ENCODE peak calls at places on chromosomes 4 and X, in eight cellular contexts. One of them, this sample, is unnamed.

GRCh38 chrX:71992711-71993110 is 82.1 kb downstream of the NHSL2 start:
- DNase-seq in tibial nerve: no peak
- DNase-seq in psoas muscle: no peak
- DNase-seq in tibial artery: no peak
- DNase-seq in heart right ventricle: no peak
- DNase-seq in MG63: no peak
- DNase-seq in Karpas-422: no peak
- DNase-seq in IMR-90: no peak
- DNase-seq in this sample: peak; percentile 14

GRCh38 chr4:81375745-81376144 is 96.0 kb downstream of the RASGEF1B start:
- DNase-seq in tibial nerve: no peak
- DNase-seq in IMR-90: no peak
- DNase-seq in tibial artery: no peak
- DNase-seq in Karpas-422: no peak
- DNase-seq in heart right ventricle: no peak
- DNase-seq in MG63: no peak
- DNase-seq in psoas muscle: no peak
- DNase-seq in this sample: no peak

GRCh38 chr4:54802336-54802735 is 144.6 kb downstream of the KIT start:
- DNase-seq in heart right ventricle: no peak
- DNase-seq in IMR-90: no peak
- DNase-seq in psoas muscle: no peak
- DNase-seq in Karpas-422: no peak
- DNase-seq in tibial artery: no peak
- DNase-seq in tibial nerve: no peak
- DNase-seq in MG63: peak; percentile 1
- DNase-seq in this sample: no peak

GRCh38 chrX:100381613-100382012 is 28.5 kb downstream of the PCDH19 start:
- DNase-seq in psoas muscle: no peak
- DNase-seq in Karpas-422: no peak
- DNase-seq in tibial artery: no peak
- DNase-seq in heart right ventricle: no peak
- DNase-seq in MG63: no peak
- DNase-seq in IMR-90: no peak
- DNase-seq in tibial nerve: no peak
- DNase-seq in this sample: no peak

GRCh38 chr4:4859799-4860380 is 425 bp downstream of the MSX1 start:
- DNase-seq in heart right ventricle: no peak
- DNase-seq in IMR-90: no peak
- DNase-seq in psoas muscle: peak; percentile 57
- DNase-seq in tibial artery: no peak
- DNase-seq in Karpas-422: peak; percentile 56
- DNase-seq in tibial nerve: no peak
- DNase-seq in MG63: no peak
- DNase-seq in this sample: no peak

GRCh38 chrX:103877571-103877970 is 45.5 kb upstream of the RAB9B start:
- DNase-seq in MG63: no peak
- DNase-seq in psoas muscle: no peak
- DNase-seq in tibial nerve: no peak
- DNase-seq in heart right ventricle: no peak
- DNase-seq in Karpas-422: no peak
- DNase-seq in IMR-90: no peak
- DNase-seq in tibial artery: no peak
- DNase-seq in this sample: no peak

GRCh38 chr4:43682551-43682950 is 766.1 kb downstream of the KCTD8 start:
- DNase-seq in heart right ventricle: no peak
- DNase-seq in tibial artery: no peak
- DNase-seq in Karpas-422: no peak
- DNase-seq in tibial nerve: no peak
- DNase-seq in IMR-90: no peak
- DNase-seq in psoas muscle: no peak
- DNase-seq in MG63: no peak
- DNase-seq in this sample: no peak

GRCh38 chrX:28042826-28043564 is 61.7 kb upstream of the DCAF8L1 start:
- DNase-seq in tibial nerve: no peak
- DNase-seq in IMR-90: no peak
- DNase-seq in psoas muscle: no peak
- DNase-seq in tibial artery: no peak
- DNase-seq in MG63: no peak
- DNase-seq in heart right ventricle: no peak
- DNase-seq in Karpas-422: no peak
- DNase-seq in this sample: no peak

GRCh38 chr4:161393614-161394013 is 770.2 kb downstream of the FSTL5 start:
- DNase-seq in heart right ventricle: no peak
- DNase-seq in Karpas-422: no peak
- DNase-seq in psoas muscle: no peak
- DNase-seq in tibial nerve: no peak
- DNase-seq in tibial artery: no peak
- DNase-seq in IMR-90: no peak
- DNase-seq in MG63: no peak
- DNase-seq in this sample: no peak

GRCh38 chr4:9608300-9608699 is 164.1 kb downstream of the DEFB131A start:
- DNase-seq in psoas muscle: no peak
- DNase-seq in Karpas-422: no peak
- DNase-seq in heart right ventricle: no peak
- DNase-seq in IMR-90: no peak
- DNase-seq in tibial artery: no peak
- DNase-seq in MG63: no peak
- DNase-seq in tibial nerve: no peak
- DNase-seq in this sample: no peak
- H3K9me3 ChIP-seq in psoas muscle: no peaks in the 10 kb centered on the region
- H3K9me3 ChIP-seq in Karpas-422: no peaks in the 10 kb centered on the region
- H3K9me3 ChIP-seq in heart right ventricle: no peaks in the 10 kb centered on the region
- H3K9me3 ChIP-seq in IMR-90: peaks cover 4% of the 10 kb centered on the region
- H3K9me3 ChIP-seq in tibial artery: no peaks in the 10 kb centered on the region
- H3K9me3 ChIP-seq in MG63: no peaks in the 10 kb centered on the region
- H3K9me3 ChIP-seq in tibial nerve: no peaks in the 10 kb centered on the region
- H3K9me3 ChIP-seq in this sample: no peaks in the 10 kb centered on the region

GRCh38 chr4:97330915-97331314 is 812.4 kb downstream of the STPG2 start:
- DNase-seq in MG63: no peak
- DNase-seq in heart right ventricle: no peak
- DNase-seq in psoas muscle: no peak
- DNase-seq in tibial nerve: no peak
- DNase-seq in tibial artery: no peak
- DNase-seq in Karpas-422: no peak
- DNase-seq in IMR-90: no peak
- DNase-seq in this sample: no peak
- H3K9me3 ChIP-seq in MG63: no peaks in the 10 kb centered on the region
- H3K9me3 ChIP-seq in heart right ventricle: no peaks in the 10 kb centered on the region
- H3K9me3 ChIP-seq in psoas muscle: no peaks in the 10 kb centered on the region
- H3K9me3 ChIP-seq in tibial nerve: peaks cover 4% of the 10 kb centered on the region
- H3K9me3 ChIP-seq in tibial artery: no peaks in the 10 kb centered on the region
- H3K9me3 ChIP-seq in Karpas-422: peaks cover 17% of the 10 kb centered on the region
- H3K9me3 ChIP-seq in IMR-90: peaks cover 4% of the 10 kb centered on the region
- H3K9me3 ChIP-seq in this sample: no peaks in the 10 kb centered on the region

GRCh38 chr4:68272860-68273259 is 27.4 kb upstream of the TMPRSS11B start:
- DNase-seq in IMR-90: no peak
- DNase-seq in heart right ventricle: no peak
- DNase-seq in psoas muscle: no peak
- DNase-seq in tibial nerve: no peak
- DNase-seq in MG63: no peak
- DNase-seq in tibial artery: no peak
- DNase-seq in Karpas-422: no peak
- DNase-seq in this sample: no peak

GRCh38 chr4:68264875-68265565 is 19.5 kb upstream of the TMPRSS11B start:
- DNase-seq in heart right ventricle: no peak
- DNase-seq in tibial nerve: no peak
- DNase-seq in Karpas-422: no peak
- DNase-seq in psoas muscle: no peak
- DNase-seq in MG63: no peak
- DNase-seq in tibial artery: no peak
- DNase-seq in IMR-90: no peak
- DNase-seq in this sample: no peak

GRCh38 chr4:68271851-68272756 is 26.6 kb upstream of the TMPRSS11B start:
- DNase-seq in tibial artery: no peak
- DNase-seq in IMR-90: peak; percentile 73
- DNase-seq in Karpas-422: peak; percentile 78
- DNase-seq in tibial nerve: peak; percentile 12
- DNase-seq in MG63: peak; percentile 1
- DNase-seq in heart right ventricle: no peak
- DNase-seq in psoas muscle: no peak
- DNase-seq in this sample: no peak

GRCh38 chr4:68267433-68267944 is 22.0 kb upstream of the TMPRSS11B start:
- DNase-seq in MG63: no peak
- DNase-seq in tibial artery: no peak
- DNase-seq in tibial nerve: no peak
- DNase-seq in heart right ventricle: no peak
- DNase-seq in Karpas-422: no peak
- DNase-seq in IMR-90: peak; percentile 56
- DNase-seq in psoas muscle: no peak
- DNase-seq in this sample: no peak
- H3K9me3 ChIP-seq in MG63: no peaks in the 10 kb centered on the region
- H3K9me3 ChIP-seq in tibial artery: no peaks in the 10 kb centered on the region
- H3K9me3 ChIP-seq in tibial nerve: no peaks in the 10 kb centered on the region
- H3K9me3 ChIP-seq in heart right ventricle: no peaks in the 10 kb centered on the region
- H3K9me3 ChIP-seq in Karpas-422: no peaks in the 10 kb centered on the region
- H3K9me3 ChIP-seq in IMR-90: no peaks in the 10 kb centered on the region
- H3K9me3 ChIP-seq in psoas muscle: no peaks in the 10 kb centered on the region
- H3K9me3 ChIP-seq in this sample: no peaks in the 10 kb centered on the region

DNA sequence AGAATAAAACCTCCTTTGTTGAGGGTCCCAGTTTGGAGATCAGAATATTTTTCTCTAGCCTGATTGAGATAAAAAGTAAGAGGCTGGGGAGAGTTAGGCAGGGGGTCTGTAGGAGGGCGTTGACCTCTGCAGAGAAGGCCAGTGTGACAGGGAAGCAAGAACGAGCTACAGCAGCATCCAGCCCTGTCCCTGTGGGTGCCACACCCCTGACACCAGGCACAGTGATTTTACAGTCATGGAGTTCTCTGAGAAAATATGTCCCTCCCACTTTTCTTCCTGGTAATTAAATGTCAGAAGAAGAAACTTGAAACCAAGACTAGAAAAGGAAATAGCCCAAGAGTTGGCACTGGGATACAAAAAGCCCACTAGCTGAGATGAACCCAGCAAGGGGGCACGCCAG is 25.0 kb upstream of the HELT start:
- DNase-seq in tibial artery: no peak
- DNase-seq in MG63: no peak
- DNase-seq in heart right ventricle: no peak
- DNase-seq in IMR-90: no peak
- DNase-seq in psoas muscle: no peak
- DNase-seq in tibial nerve: no peak
- DNase-seq in Karpas-422: no peak
- DNase-seq in this sample: no peak
- H3K9me3 ChIP-seq in tibial artery: no peaks in the 10 kb centered on the region
- H3K9me3 ChIP-seq in MG63: no peaks in the 10 kb centered on the region
- H3K9me3 ChIP-seq in heart right ventricle: no peaks in the 10 kb centered on the region
- H3K9me3 ChIP-seq in IMR-90: no peaks in the 10 kb centered on the region
- H3K9me3 ChIP-seq in psoas muscle: no peaks in the 10 kb centered on the region
- H3K9me3 ChIP-seq in tibial nerve: no peaks in the 10 kb centered on the region
- H3K9me3 ChIP-seq in Karpas-422: no peaks in the 10 kb centered on the region
- H3K9me3 ChIP-seq in this sample: no peaks in the 10 kb centered on the region

DNA sequence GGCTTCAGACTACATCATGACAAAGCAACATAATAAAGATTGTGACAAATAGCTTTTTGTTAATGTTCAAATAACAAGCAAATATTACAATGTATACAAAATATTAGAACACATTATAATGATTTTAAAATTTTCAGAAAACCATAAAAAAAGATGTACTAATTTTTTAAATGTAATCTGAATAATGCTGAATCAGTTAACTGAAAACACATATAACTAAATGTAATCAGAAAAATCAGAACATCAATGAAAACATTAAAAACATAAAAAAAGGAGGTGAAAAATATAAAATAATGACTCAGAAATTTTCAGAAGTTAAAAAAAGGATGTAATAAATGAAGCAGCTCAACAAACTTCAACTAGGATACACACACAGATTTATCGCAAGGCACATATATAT is 53.5 kb downstream of the ZNF721 start:
- DNase-seq in Karpas-422: no peak
- DNase-seq in tibial artery: no peak
- DNase-seq in MG63: no peak
- DNase-seq in tibial nerve: no peak
- DNase-seq in psoas muscle: no peak
- DNase-seq in IMR-90: no peak
- DNase-seq in heart right ventricle: no peak
- DNase-seq in this sample: no peak
- H3K9me3 ChIP-seq in Karpas-422: peaks cover 85% of the 10 kb centered on the region
- H3K9me3 ChIP-seq in tibial artery: peaks cover 45% of the 10 kb centered on the region
- H3K9me3 ChIP-seq in MG63: peaks cover 69% of the 10 kb centered on the region
- H3K9me3 ChIP-seq in tibial nerve: peaks cover 99% of the 10 kb centered on the region
- H3K9me3 ChIP-seq in psoas muscle: peaks cover 100% of the 10 kb centered on the region
- H3K9me3 ChIP-seq in IMR-90: peaks cover 69% of the 10 kb centered on the region
- H3K9me3 ChIP-seq in heart right ventricle: peaks cover 26% of the 10 kb centered on the region
- H3K9me3 ChIP-seq in this sample: peaks cover 55% of the 10 kb centered on the region

DNA sequence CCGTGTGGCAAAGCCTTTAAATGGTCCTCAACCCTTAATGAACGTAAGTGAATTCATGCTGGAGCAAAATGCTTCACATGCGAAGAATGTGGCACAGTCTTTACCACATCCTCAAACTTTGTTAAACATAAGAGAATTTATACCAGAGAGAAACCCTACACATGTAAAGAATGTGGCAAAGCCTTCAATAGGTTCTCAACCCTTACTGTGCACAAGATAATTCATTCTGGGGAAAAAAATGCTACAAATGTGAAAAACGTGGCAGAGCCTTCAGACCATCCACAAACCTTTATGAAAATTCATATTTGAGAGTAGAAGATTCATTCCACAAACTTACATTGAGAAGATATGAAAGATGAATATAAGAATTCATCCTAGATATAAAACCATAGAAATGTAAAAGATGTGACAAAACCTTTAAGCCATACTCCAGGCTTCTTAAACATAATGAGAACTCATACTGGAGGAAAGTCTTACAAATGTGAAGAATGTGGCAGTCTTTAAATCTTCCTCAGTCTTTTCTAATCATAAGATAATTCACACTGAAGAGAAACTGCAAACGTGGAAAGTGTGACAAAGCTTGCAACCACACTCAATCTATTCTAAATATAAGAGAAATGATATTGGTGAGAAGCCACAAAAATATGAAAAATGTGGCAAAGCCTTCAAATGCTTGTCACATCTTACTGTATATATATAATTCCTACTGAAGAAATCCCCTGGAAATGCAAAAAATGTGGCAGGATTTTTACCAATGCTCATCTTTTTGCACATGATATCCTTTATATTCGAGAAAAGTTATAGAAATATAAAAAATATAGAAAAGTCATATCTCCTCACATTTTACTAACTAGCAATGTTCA is 36.9 kb downstream of the ZNF141 start:
- DNase-seq in heart right ventricle: no peak
- DNase-seq in MG63: no peak
- DNase-seq in tibial artery: no peak
- DNase-seq in psoas muscle: no peak
- DNase-seq in Karpas-422: no peak
- DNase-seq in IMR-90: no peak
- DNase-seq in tibial nerve: no peak
- DNase-seq in this sample: no peak
- H3K9me3 ChIP-seq in heart right ventricle: peaks cover 11% of the 10 kb centered on the region
- H3K9me3 ChIP-seq in MG63: peaks cover 35% of the 10 kb centered on the region
- H3K9me3 ChIP-seq in tibial artery: peaks cover 37% of the 10 kb centered on the region
- H3K9me3 ChIP-seq in psoas muscle: peaks cover 96% of the 10 kb centered on the region
- H3K9me3 ChIP-seq in Karpas-422: peaks cover 64% of the 10 kb centered on the region
- H3K9me3 ChIP-seq in IMR-90: peaks cover 65% of the 10 kb centered on the region
- H3K9me3 ChIP-seq in tibial nerve: peaks cover 96% of the 10 kb centered on the region
- H3K9me3 ChIP-seq in this sample: peaks cover 57% of the 10 kb centered on the region

GRCh38 chrX:75335127-75335458 is 61.2 kb downstream of the UPRT start:
- DNase-seq in heart right ventricle: no peak
- DNase-seq in psoas muscle: no peak
- DNase-seq in IMR-90: no peak
- DNase-seq in Karpas-422: no peak
- DNase-seq in MG63: no peak
- DNase-seq in tibial nerve: no peak
- DNase-seq in tibial artery: no peak
- DNase-seq in this sample: no peak
- H3K9me3 ChIP-seq in heart right ventricle: no peaks in the 10 kb centered on the region
- H3K9me3 ChIP-seq in psoas muscle: peaks cover 24% of the 10 kb centered on the region
- H3K9me3 ChIP-seq in IMR-90: no peaks in the 10 kb centered on the region
- H3K9me3 ChIP-seq in Karpas-422: peaks cover 5% of the 10 kb centered on the region
- H3K9me3 ChIP-seq in MG63: no peaks in the 10 kb centered on the region
- H3K9me3 ChIP-seq in tibial nerve: peaks cover 11% of the 10 kb centered on the region
- H3K9me3 ChIP-seq in tibial artery: no peaks in the 10 kb centered on the region
- H3K9me3 ChIP-seq in this sample: no peaks in the 10 kb centered on the region

This sample was measured in T-helper 17 cell.